ENCODE peak calls at places on chromosome 20, in seven cellular contexts. G is T-helper 2 cell treated with Interferon-gamma antibody and Interleukin-4, amounts not matched to agents 5 μg/mL and 100 μg/mL, for 36 hours; Q is NCI-H774; X is amygdala; A is ACHN; I is activated CD8-positive, alpha-beta memory T cell treated with anti-CD3 and anti-CD28 coated beads, Interleukin-2, amount 10 ng/mL, durations not matched to agents 7 days and 5 days; W is neural progenitor cell. R is an unnamed sample.

GRCh38 chr20:47727170-47727880 is 58.0 kb downstream of the SULF2 start:
- DNase-seq in G (peak), Q (no peak), X (no peak), A (no peak), I (peak), W (no peak), R (no peak)

GRCh38 chr20:4814696-4815252 is 93.1 kb downstream of the PRND start:
- DNase-seq in G (peak), Q (no peak), X (peak), A (no peak), I (peak), W (no peak), R (no peak)

GRCh38 chr20:25117961-25118360 is 36.0 kb upstream of the VSX1 start:
- DNase-seq in G (no peak), Q (no peak), X (no peak), A (no peak), I (no peak), W (no peak), R (no peak)

GRCh38 chr20:31605031-31605901 is at the start of gene ID1:
- DNase-seq in G (peak), Q (peak), X (peak), A (peak), I (peak), W (peak), R (peak)

GRCh38 chr20:32452776-32453466 is 94.8 kb downstream of the ASXL1 start:
- DNase-seq in G (no peak), Q (no peak), X (no peak), A (no peak), I (no peak), W (no peak), R (no peak)

GRCh38 chr20:54208492-54209044 is 681 bp downstream of the PFDN4 start:
- DNase-seq in G (no peak), Q (no peak), X (no peak), A (peak), I (no peak), W (peak), R (peak)

GRCh38 chr20:62706857-62707256 is 1.8 kb upstream of the NTSR1 start:
- DNase-seq in G (no peak), Q (no peak), X (no peak), A (no peak), I (no peak), W (no peak), R (no peak)

GRCh38 chr20:21670981-21671380 is 34.5 kb upstream of the PAX1 start:
- DNase-seq in G (no peak), Q (no peak), X (no peak), A (no peak), I (no peak), W (no peak), R (no peak)

GRCh38 chr20:63124782-63125580 is 91.0 kb downstream of the YTHDF1 start:
- DNase-seq in G (no peak), Q (no peak), X (no peak), A (no peak), I (no peak), W (peak), R (peak)

GRCh38 chr20:34029415-34029814 is 35.7 kb downstream of the RALY start:
- DNase-seq in G (no peak), Q (no peak), X (no peak), A (no peak), I (no peak), W (no peak), R (no peak)

GRCh38 chr20:10476319-10476724 is 41.2 kb downstream of the SLX4IP start:
- DNase-seq in G (no peak), Q (no peak), X (no peak), A (no peak), I (no peak), W (no peak), R (no peak)

GRCh38 chr20:36642136-36642535 is 3.9 kb downstream of the SLA2 start:
- DNase-seq in G (no peak), Q (no peak), X (no peak), A (no peak), I (no peak), W (no peak), R (no peak)

GRCh38 chr20:19975901-19976300 is 41.3 kb upstream of the NAA20 start:
- DNase-seq in G (no peak), Q (no peak), X (no peak), A (peak), I (no peak), W (no peak), R (no peak)

GRCh38 chr20:52476074-52476751 is 284.6 kb upstream of the ZFP64 start:
- DNase-seq in G (no peak), Q (no peak), X (no peak), A (no peak), I (no peak), W (no peak), R (no peak)

GRCh38 chr20:11794525-11794924 is 123.2 kb upstream of the BTBD3 start:
- DNase-seq in G (no peak), Q (no peak), X (no peak), A (no peak), I (no peak), W (no peak), R (no peak)

GRCh38 chr20:57411406-57412283 is 20.4 kb downstream of the RBM38 start:
- DNase-seq in G (no peak), Q (no peak), X (no peak), A (no peak), I (no peak), W (no peak), R (no peak)

GRCh38 chr20:56411759-56412472 is at the start of gene CASS4:
- DNase-seq in G (no peak), Q (no peak), X (no peak), A (peak), I (peak), W (no peak), R (no peak)

GRCh38 chr20:62303327-62304226 is 780 bp downstream of the ADRM1 start:
- DNase-seq in G (peak), Q (no peak), X (no peak), A (peak), I (peak), W (peak), R (no peak)

GRCh38 chr20:41989935-41990635 is 371.9 kb upstream of the CHD6 start:
- DNase-seq in G (no peak), Q (no peak), X (no peak), A (no peak), I (no peak), W (peak), R (no peak)

GRCh38 chr20:23032056-23032455 is 3.1 kb upstream of the SSTR4 start:
- DNase-seq in G (no peak), Q (no peak), X (no peak), A (no peak), I (no peak), W (no peak), R (no peak)

GRCh38 chr20:17969884-17970409 is 1.1 kb downstream of the MGME1 start:
- DNase-seq in G (peak), Q (no peak), X (no peak), A (peak), I (peak), W (peak), R (peak)

GRCh38 chr20:13261460-13262301 is 40.6 kb downstream of the ISM1 start:
- DNase-seq in G (peak), Q (peak), X (no peak), A (peak), I (peak), W (peak), R (peak)

GRCh38 chr20:602357-602970 is 7.6 kb downstream of the TCF15 start:
- DNase-seq in G (no peak), Q (no peak), X (no peak), A (no peak), I (no peak), W (no peak), R (no peak)

GRCh38 chr20:16069416-16070010 is 503.7 kb downstream of the KIF16B start:
- DNase-seq in G (no peak), Q (no peak), X (no peak), A (no peak), I (no peak), W (no peak), R (no peak)

GRCh38 chr20:58639182-58640146 is 11.6 kb upstream of the STX16 start:
- DNase-seq in G (no peak), Q (no peak), X (no peak), A (no peak), I (no peak), W (no peak), R (no peak)

GRCh38 chr20:50207026-50207425 is 16.4 kb downstream of the CEBPB start:
- DNase-seq in G (no peak), Q (no peak), X (no peak), A (no peak), I (no peak), W (no peak), R (no peak)

GRCh38 chr20:8721098-8721497 is 347.8 kb upstream of the PLCB4 start:
- DNase-seq in G (no peak), Q (peak), X (no peak), A (peak), I (no peak), W (peak), R (peak)

R was measured in H7.